ENCODE peak calls at places on chromosomes 7 and 10, in four cellular contexts. One of them, this sample, is unnamed. For H3K9me1, the result is how much of the 10 kb centered on the place peaks cover.

GRCh38 chr10:5198386-5198785 is 1.7 kb downstream of the AKR1C4 start:
- DNase-seq in IMR-90: peak
- DNase-seq in K562: no peak
- DNase-seq in keratinocyte: no peak
- DNase-seq in this sample: no peak

GRCh38 chr7:148129023-148129422 is 461.5 kb upstream of the C7orf33 start:
- DNase-seq in IMR-90: no peak
- DNase-seq in K562: no peak
- DNase-seq in keratinocyte: no peak
- DNase-seq in this sample: no peak

GRCh38 chr10:127133225-127133624 is 63.2 kb downstream of the INSYN2A start:
- DNase-seq in IMR-90: no peak
- DNase-seq in K562: no peak
- DNase-seq in keratinocyte: no peak
- DNase-seq in this sample: no peak

GRCh38 chr7:47067215-47067614 is 514.7 kb downstream of the TNS3 start:
- DNase-seq in IMR-90: no peak
- DNase-seq in K562: no peak
- DNase-seq in keratinocyte: no peak
- DNase-seq in this sample: no peak

GRCh38 chr10:61987951-61988379 is 86.5 kb downstream of the ARID5B start:
- DNase-seq in IMR-90: peak
- DNase-seq in K562: no peak
- DNase-seq in keratinocyte: no peak
- DNase-seq in this sample: no peak

GRCh38 chr10:48572414-48572813 is 32.5 kb downstream of the ARHGAP22 start:
- DNase-seq in IMR-90: peak
- DNase-seq in K562: no peak
- DNase-seq in keratinocyte: no peak
- DNase-seq in this sample: no peak

GRCh38 chr10:132878091-132878729 is 64.2 kb downstream of the CFAP46 start:
- DNase-seq in IMR-90: no peak
- DNase-seq in K562: no peak
- DNase-seq in keratinocyte: no peak
- DNase-seq in this sample: no peak

GRCh38 chr7:95427914-95428516 is 6.8 kb downstream of the PON2 start:
- DNase-seq in IMR-90: no peak
- DNase-seq in K562: no peak
- DNase-seq in keratinocyte: no peak
- DNase-seq in this sample: no peak

GRCh38 chr7:131284702-131285419 is 42.8 kb upstream of the MKLN1 start:
- DNase-seq in IMR-90: no peak
- DNase-seq in K562: no peak
- DNase-seq in keratinocyte: no peak
- DNase-seq in this sample: peak

GRCh38 chr7:12768948-12769347 is 81.5 kb downstream of the ARL4A start:
- DNase-seq in IMR-90: no peak
- DNase-seq in K562: no peak
- DNase-seq in keratinocyte: no peak
- DNase-seq in this sample: no peak

GRCh38 chr10:25682203-25682950 is 251.7 kb upstream of the MYO3A start:
- DNase-seq in IMR-90: no peak
- DNase-seq in K562: peak
- DNase-seq in keratinocyte: no peak
- DNase-seq in this sample: peak

GRCh38 chr10:113756940-113757543 is 5.6 kb downstream of the PLEKHS1 start:
- DNase-seq in IMR-90: no peak
- DNase-seq in K562: no peak
- DNase-seq in keratinocyte: no peak
- DNase-seq in this sample: no peak

GRCh38 chr10:101856626-101857025 is 13.0 kb upstream of the KCNIP2 start:
- DNase-seq in IMR-90: peak
- DNase-seq in K562: no peak
- DNase-seq in keratinocyte: no peak
- DNase-seq in this sample: peak

GRCh38 chr7:70569335-70569819 is 562.6 kb upstream of the GALNT17 start:
- DNase-seq in IMR-90: no peak
- DNase-seq in K562: peak
- DNase-seq in keratinocyte: no peak
- DNase-seq in this sample: no peak

GRCh38 chr10:101331960-101332359 is 22.0 kb upstream of the BTRC start:
- DNase-seq in IMR-90: no peak
- DNase-seq in K562: no peak
- DNase-seq in keratinocyte: no peak
- DNase-seq in this sample: no peak

GRCh38 chr10:132420469-132421376 is 23.7 kb downstream of the PWWP2B start:
- DNase-seq in IMR-90: no peak
- DNase-seq in K562: peak
- DNase-seq in keratinocyte: no peak
- DNase-seq in this sample: no peak

GRCh38 chr7:20013551-20013950 is 203.6 kb downstream of the MACC1 start:
- DNase-seq in IMR-90: no peak
- DNase-seq in K562: no peak
- DNase-seq in keratinocyte: no peak
- DNase-seq in this sample: no peak

GRCh38 chr10:22791655-22792054 is 77.3 kb upstream of the PIP4K2A start:
- DNase-seq in IMR-90: no peak
- DNase-seq in K562: no peak
- DNase-seq in keratinocyte: no peak
- DNase-seq in this sample: no peak

GRCh38 chr7:132738254-132738653 is 162.0 kb upstream of the PLXNA4 start:
- DNase-seq in IMR-90: peak
- DNase-seq in K562: no peak
- DNase-seq in keratinocyte: peak
- DNase-seq in this sample: peak

GRCh38 chr10:105506258-105506657 is 865.2 kb downstream of the SORCS3 start:
- DNase-seq in IMR-90: no peak
- DNase-seq in K562: no peak
- DNase-seq in keratinocyte: no peak
- DNase-seq in this sample: no peak

GRCh38 chr7:111290419-111290818 is 199.5 kb downstream of the LRRN3 start:
- DNase-seq in IMR-90: no peak
- DNase-seq in K562: no peak
- DNase-seq in keratinocyte: no peak
- DNase-seq in this sample: no peak

GRCh38 chr10:86167101-86167761 is 199.4 kb downstream of the GRID1 start:
- DNase-seq in IMR-90: no peak
- DNase-seq in K562: no peak
- DNase-seq in keratinocyte: no peak
- DNase-seq in this sample: no peak

GRCh38 chr7:72183835-72184234 is 228.3 kb downstream of the CALN1 start:
- DNase-seq in IMR-90: no peak
- DNase-seq in K562: peak
- DNase-seq in keratinocyte: no peak
- DNase-seq in this sample: no peak

GRCh38 chr10:83677795-83678194 is 461.5 kb upstream of the GHITM start:
- DNase-seq in IMR-90: no peak
- DNase-seq in K562: no peak
- DNase-seq in keratinocyte: no peak
- DNase-seq in this sample: no peak

GRCh38 chr7:69295971-69296370 is 302.3 kb upstream of the AUTS2 start:
- DNase-seq in IMR-90: no peak
- DNase-seq in K562: no peak
- DNase-seq in keratinocyte: no peak
- DNase-seq in this sample: no peak

DNA sequence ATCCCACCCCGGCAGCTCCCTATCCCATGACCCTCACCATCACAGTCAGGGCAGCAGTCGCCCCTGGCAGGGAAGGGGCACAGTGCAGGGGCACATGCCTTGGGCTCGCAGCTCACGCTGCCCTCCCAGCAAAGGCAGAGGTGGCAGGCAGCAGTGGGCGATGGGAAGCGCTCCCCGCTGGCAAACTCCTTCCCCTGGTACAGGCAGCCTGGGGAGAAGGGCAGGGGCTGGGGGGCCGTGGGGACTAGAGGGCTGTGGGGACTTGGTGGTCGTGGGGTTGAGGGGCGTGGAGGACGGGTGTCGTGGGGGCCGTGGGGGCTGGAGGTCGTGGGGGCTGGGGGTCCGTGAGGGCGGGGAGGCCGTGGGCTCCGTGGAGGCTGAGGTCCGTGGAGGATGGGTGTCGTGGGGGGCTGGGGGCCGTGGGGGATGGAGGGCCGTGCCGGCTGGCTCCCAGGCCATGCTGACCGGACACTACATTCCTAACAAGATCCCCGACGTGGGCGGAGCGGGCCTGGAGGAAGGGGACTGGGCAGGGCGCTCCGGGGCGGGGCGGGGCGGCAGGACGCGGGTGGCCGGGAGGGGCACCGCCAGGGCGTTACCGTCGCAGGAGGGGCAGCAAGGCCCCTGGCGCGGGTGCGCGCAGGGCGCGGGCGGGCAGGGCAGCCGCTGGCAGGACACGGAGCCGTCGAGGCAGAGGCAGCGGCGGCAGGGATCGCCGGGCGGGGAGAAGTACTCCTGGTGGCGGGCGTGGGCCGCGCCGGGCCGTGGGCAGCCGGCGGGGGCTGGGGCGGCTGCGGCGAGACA is 20.0 kb downstream of the KCP start:
- DNase-seq in IMR-90: no peak
- DNase-seq in K562: peak
- DNase-seq in keratinocyte: no peak
- DNase-seq in this sample: no peak
- H3K9me1 ChIP-seq in IMR-90: under half
- H3K9me1 ChIP-seq in K562: under half
- H3K9me1 ChIP-seq in keratinocyte: under half
- H3K9me1 ChIP-seq in this sample: under half

GRCh38 chr7:93352881-93353280 is 120.7 kb downstream of the VPS50 start:
- DNase-seq in IMR-90: no peak
- DNase-seq in K562: no peak
- DNase-seq in keratinocyte: no peak
- DNase-seq in this sample: no peak
- H3K9me1 ChIP-seq in IMR-90: under half
- H3K9me1 ChIP-seq in K562: under half
- H3K9me1 ChIP-seq in keratinocyte: under half
- H3K9me1 ChIP-seq in this sample: under half

GRCh38 chr7:105521027-105521730 is 892 bp downstream of the PUS7 start:
- DNase-seq in IMR-90: peak
- DNase-seq in K562: no peak
- DNase-seq in keratinocyte: no peak
- DNase-seq in this sample: peak

GRCh38 chr7:105519353-105519752 is 2.7 kb downstream of the PUS7 start:
- DNase-seq in IMR-90: peak
- DNase-seq in K562: no peak
- DNase-seq in keratinocyte: no peak
- DNase-seq in this sample: no peak

GRCh38 chr7:105521731-105522458 is at the start of gene PUS7:
- DNase-seq in IMR-90: peak
- DNase-seq in K562: peak
- DNase-seq in keratinocyte: peak
- DNase-seq in this sample: peak

GRCh38 chr7:105530126-105530525 is 1.9 kb upstream of the RINT1 start:
- DNase-seq in IMR-90: no peak
- DNase-seq in K562: no peak
- DNase-seq in keratinocyte: no peak
- DNase-seq in this sample: no peak

DNA sequence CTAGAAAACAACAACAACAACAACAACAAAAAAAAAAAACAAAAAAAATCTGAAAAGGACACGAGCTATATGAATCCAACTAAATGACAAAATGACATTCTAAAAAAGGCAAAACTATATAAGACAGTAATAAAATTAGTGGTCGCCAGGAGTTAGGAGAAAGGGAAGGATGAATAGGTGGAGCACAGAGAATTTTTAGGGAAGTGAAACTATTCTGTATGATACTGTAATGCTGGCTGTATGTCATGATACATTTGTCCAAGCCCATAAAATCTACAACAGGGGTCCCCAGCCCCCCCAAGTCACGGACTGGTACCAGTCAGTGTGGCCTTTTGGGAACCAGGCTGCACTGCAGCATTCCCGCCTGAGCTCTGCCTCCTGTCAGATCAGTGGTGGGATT is 2.8 kb upstream of the PUS7 start:
- DNase-seq in IMR-90: no peak
- DNase-seq in K562: no peak
- DNase-seq in keratinocyte: no peak
- DNase-seq in this sample: no peak
- H3K9me1 ChIP-seq in IMR-90: under half
- H3K9me1 ChIP-seq in K562: under half
- H3K9me1 ChIP-seq in keratinocyte: under half
- H3K9me1 ChIP-seq in this sample: under half

DNA sequence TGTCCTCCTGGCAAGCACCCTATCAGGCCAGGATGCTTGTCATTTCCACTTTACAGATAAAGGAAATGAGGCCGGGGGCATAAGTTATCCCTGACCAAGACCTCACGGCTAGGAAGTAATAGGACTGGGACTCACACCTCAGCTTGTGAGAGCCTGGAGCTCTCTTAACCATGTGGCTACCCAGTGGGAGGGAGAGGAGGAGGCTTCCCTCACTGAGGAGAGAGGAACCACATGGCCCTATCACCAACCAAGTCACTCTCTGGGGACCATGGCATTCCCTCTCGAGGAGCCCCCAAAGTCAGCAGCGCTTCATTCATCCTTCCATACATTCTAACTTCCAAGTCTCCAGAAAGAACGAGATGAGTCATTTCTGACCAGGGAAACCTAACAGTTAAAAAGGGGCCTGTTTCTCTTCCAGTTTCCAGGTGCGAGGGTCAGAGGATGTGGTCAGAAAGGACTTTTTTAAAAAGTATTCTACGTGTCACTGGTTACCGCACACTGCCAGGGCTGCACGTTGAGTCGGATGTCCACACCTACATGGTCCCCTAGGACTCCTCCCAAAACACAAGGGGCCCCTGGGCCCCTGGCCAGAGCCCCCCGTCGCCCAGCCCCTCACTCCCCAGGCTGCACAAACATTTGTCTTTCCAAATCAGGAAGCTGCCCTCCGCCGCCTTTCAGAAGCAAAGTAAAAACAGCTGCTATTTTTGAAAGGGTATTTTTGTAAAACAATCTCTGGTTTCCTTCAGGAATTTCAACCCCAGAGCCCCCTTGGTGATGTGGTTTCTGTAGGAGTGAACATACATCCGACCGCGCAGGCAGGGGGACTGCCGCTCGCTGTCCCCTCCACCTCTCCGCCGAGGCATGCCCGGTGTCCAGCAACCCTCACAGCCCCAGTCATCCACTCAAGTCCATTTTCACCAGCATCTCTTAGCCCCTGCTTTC is 128.2 kb upstream of the CHST15 start:
- DNase-seq in IMR-90: no peak
- DNase-seq in K562: no peak
- DNase-seq in keratinocyte: no peak
- DNase-seq in this sample: peak
- H3K9me1 ChIP-seq in IMR-90: under half
- H3K9me1 ChIP-seq in K562: under half
- H3K9me1 ChIP-seq in keratinocyte: under half
- H3K9me1 ChIP-seq in this sample: under half

GRCh38 chr7:50305697-50306300 is 1.3 kb downstream of the IKZF1 start:
- DNase-seq in IMR-90: no peak
- DNase-seq in K562: no peak
- DNase-seq in keratinocyte: no peak
- DNase-seq in this sample: no peak

GRCh38 chr7:50308301-50309129 is 4.0 kb downstream of the IKZF1 start:
- DNase-seq in IMR-90: no peak
- DNase-seq in K562: peak
- DNase-seq in keratinocyte: no peak
- DNase-seq in this sample: no peak

GRCh38 chr7:50304911-50305621 is 550 bp downstream of the IKZF1 start:
- DNase-seq in IMR-90: no peak
- DNase-seq in K562: no peak
- DNase-seq in keratinocyte: no peak
- DNase-seq in this sample: no peak

GRCh38 chr7:50307368-50308012 is 3.0 kb downstream of the IKZF1 start:
- DNase-seq in IMR-90: no peak
- DNase-seq in K562: peak
- DNase-seq in keratinocyte: no peak
- DNase-seq in this sample: no peak

GRCh38 chr7:50306491-50307367 is 2.2 kb downstream of the IKZF1 start:
- DNase-seq in IMR-90: no peak
- DNase-seq in K562: no peak
- DNase-seq in keratinocyte: no peak
- DNase-seq in this sample: no peak
- H3K9me1 ChIP-seq in IMR-90: under half
- H3K9me1 ChIP-seq in K562: under half
- H3K9me1 ChIP-seq in keratinocyte: under half
- H3K9me1 ChIP-seq in this sample: under half